ENCODE peak calls at places on chromosome 13, in ten cellular contexts. One of them, this sample, is unnamed.

GRCh38 chr13:21971662-21972635 is 301.1 kb downstream of the FGF9 start:
- DNase-seq in NCI-H187: no peak
- DNase-seq in cardiac muscle cell: no peak
- DNase-seq in fibroblast of lung: peak
- DNase-seq in MCF 10A: no peak
- DNase-seq in M059J: no peak
- DNase-seq in NCI-H1417: no peak
- DNase-seq in stimulated activated naive B cell treated with anti-CD40 and anti-IgM and Interleukin-4, amounts not matched to agents 10 μg/mL and 1 μg/mL and 100 μg/mL, for 72 hours: no peak
- DNase-seq in posterior cingulate gyrus: no peak
- DNase-seq in glutamatergic neuron: no peak
- DNase-seq in this sample: peak

GRCh38 chr13:32086791-32087441 is 55.3 kb downstream of the FRY start:
- DNase-seq in NCI-H187: no peak
- DNase-seq in cardiac muscle cell: no peak
- DNase-seq in fibroblast of lung: no peak
- DNase-seq in MCF 10A: no peak
- DNase-seq in M059J: no peak
- DNase-seq in NCI-H1417: peak
- DNase-seq in stimulated activated naive B cell treated with anti-CD40 and anti-IgM and Interleukin-4, amounts not matched to agents 10 μg/mL and 1 μg/mL and 100 μg/mL, for 72 hours: no peak
- DNase-seq in posterior cingulate gyrus: no peak
- DNase-seq in glutamatergic neuron: no peak
- DNase-seq in this sample: no peak

GRCh38 chr13:48222358-48223015 is 10.5 kb upstream of the ITM2B start:
- DNase-seq in NCI-H187: no peak
- DNase-seq in cardiac muscle cell: no peak
- DNase-seq in fibroblast of lung: peak
- DNase-seq in MCF 10A: peak
- DNase-seq in M059J: peak
- DNase-seq in NCI-H1417: no peak
- DNase-seq in stimulated activated naive B cell treated with anti-CD40 and anti-IgM and Interleukin-4, amounts not matched to agents 10 μg/mL and 1 μg/mL and 100 μg/mL, for 72 hours: no peak
- DNase-seq in posterior cingulate gyrus: no peak
- DNase-seq in glutamatergic neuron: no peak
- DNase-seq in this sample: no peak

GRCh38 chr13:86155756-86156155 is 356.5 kb upstream of the SLITRK6 start:
- DNase-seq in NCI-H187: no peak
- DNase-seq in cardiac muscle cell: no peak
- DNase-seq in fibroblast of lung: no peak
- DNase-seq in MCF 10A: no peak
- DNase-seq in M059J: no peak
- DNase-seq in NCI-H1417: no peak
- DNase-seq in stimulated activated naive B cell treated with anti-CD40 and anti-IgM and Interleukin-4, amounts not matched to agents 10 μg/mL and 1 μg/mL and 100 μg/mL, for 72 hours: no peak
- DNase-seq in posterior cingulate gyrus: no peak
- DNase-seq in glutamatergic neuron: no peak
- DNase-seq in this sample: no peak

GRCh38 chr13:112450567-112451240 is 74.5 kb downstream of the SPACA7 start:
- DNase-seq in NCI-H187: no peak
- DNase-seq in cardiac muscle cell: no peak
- DNase-seq in fibroblast of lung: no peak
- DNase-seq in MCF 10A: no peak
- DNase-seq in M059J: no peak
- DNase-seq in NCI-H1417: peak
- DNase-seq in stimulated activated naive B cell treated with anti-CD40 and anti-IgM and Interleukin-4, amounts not matched to agents 10 μg/mL and 1 μg/mL and 100 μg/mL, for 72 hours: no peak
- DNase-seq in posterior cingulate gyrus: no peak
- DNase-seq in glutamatergic neuron: no peak
- DNase-seq in this sample: no peak

GRCh38 chr13:38941353-38941945 is 49.2 kb downstream of the STOML3 start:
- DNase-seq in NCI-H187: no peak
- DNase-seq in cardiac muscle cell: no peak
- DNase-seq in fibroblast of lung: peak
- DNase-seq in MCF 10A: peak
- DNase-seq in M059J: peak
- DNase-seq in NCI-H1417: no peak
- DNase-seq in stimulated activated naive B cell treated with anti-CD40 and anti-IgM and Interleukin-4, amounts not matched to agents 10 μg/mL and 1 μg/mL and 100 μg/mL, for 72 hours: no peak
- DNase-seq in posterior cingulate gyrus: no peak
- DNase-seq in glutamatergic neuron: no peak
- DNase-seq in this sample: peak

GRCh38 chr13:49300716-49301589 is 53.2 kb downstream of the CDADC1 start:
- DNase-seq in NCI-H187: no peak
- DNase-seq in cardiac muscle cell: peak
- DNase-seq in fibroblast of lung: peak
- DNase-seq in MCF 10A: peak
- DNase-seq in M059J: peak
- DNase-seq in NCI-H1417: peak
- DNase-seq in stimulated activated naive B cell treated with anti-CD40 and anti-IgM and Interleukin-4, amounts not matched to agents 10 μg/mL and 1 μg/mL and 100 μg/mL, for 72 hours: peak
- DNase-seq in posterior cingulate gyrus: peak
- DNase-seq in glutamatergic neuron: no peak
- DNase-seq in this sample: no peak

GRCh38 chr13:26202365-26202972 is 19.6 kb downstream of the RNF6 start:
- DNase-seq in NCI-H187: no peak
- DNase-seq in cardiac muscle cell: no peak
- DNase-seq in fibroblast of lung: no peak
- DNase-seq in MCF 10A: no peak
- DNase-seq in M059J: peak
- DNase-seq in NCI-H1417: no peak
- DNase-seq in stimulated activated naive B cell treated with anti-CD40 and anti-IgM and Interleukin-4, amounts not matched to agents 10 μg/mL and 1 μg/mL and 100 μg/mL, for 72 hours: no peak
- DNase-seq in posterior cingulate gyrus: no peak
- DNase-seq in glutamatergic neuron: no peak
- DNase-seq in this sample: no peak

GRCh38 chr13:31859546-31859945 is 120.2 kb downstream of the RXFP2 start:
- DNase-seq in NCI-H187: no peak
- DNase-seq in cardiac muscle cell: no peak
- DNase-seq in fibroblast of lung: no peak
- DNase-seq in MCF 10A: no peak
- DNase-seq in M059J: no peak
- DNase-seq in NCI-H1417: no peak
- DNase-seq in stimulated activated naive B cell treated with anti-CD40 and anti-IgM and Interleukin-4, amounts not matched to agents 10 μg/mL and 1 μg/mL and 100 μg/mL, for 72 hours: no peak
- DNase-seq in posterior cingulate gyrus: no peak
- DNase-seq in glutamatergic neuron: peak
- DNase-seq in this sample: no peak

GRCh38 chr13:49561064-49561410 is 24.3 kb downstream of the RCBTB1 start:
- DNase-seq in NCI-H187: no peak
- DNase-seq in cardiac muscle cell: peak
- DNase-seq in fibroblast of lung: no peak
- DNase-seq in MCF 10A: no peak
- DNase-seq in M059J: no peak
- DNase-seq in NCI-H1417: no peak
- DNase-seq in stimulated activated naive B cell treated with anti-CD40 and anti-IgM and Interleukin-4, amounts not matched to agents 10 μg/mL and 1 μg/mL and 100 μg/mL, for 72 hours: no peak
- DNase-seq in posterior cingulate gyrus: no peak
- DNase-seq in glutamatergic neuron: no peak
- DNase-seq in this sample: no peak

GRCh38 chr13:36630181-36630806 is 43.5 kb upstream of the SERTM1 start:
- DNase-seq in NCI-H187: no peak
- DNase-seq in cardiac muscle cell: no peak
- DNase-seq in fibroblast of lung: no peak
- DNase-seq in MCF 10A: no peak
- DNase-seq in M059J: no peak
- DNase-seq in NCI-H1417: no peak
- DNase-seq in stimulated activated naive B cell treated with anti-CD40 and anti-IgM and Interleukin-4, amounts not matched to agents 10 μg/mL and 1 μg/mL and 100 μg/mL, for 72 hours: no peak
- DNase-seq in posterior cingulate gyrus: no peak
- DNase-seq in glutamatergic neuron: no peak
- DNase-seq in this sample: no peak

GRCh38 chr13:86567119-86567518 is 767.9 kb upstream of the SLITRK6 start:
- DNase-seq in NCI-H187: no peak
- DNase-seq in cardiac muscle cell: peak
- DNase-seq in fibroblast of lung: no peak
- DNase-seq in MCF 10A: no peak
- DNase-seq in M059J: peak
- DNase-seq in NCI-H1417: no peak
- DNase-seq in stimulated activated naive B cell treated with anti-CD40 and anti-IgM and Interleukin-4, amounts not matched to agents 10 μg/mL and 1 μg/mL and 100 μg/mL, for 72 hours: no peak
- DNase-seq in posterior cingulate gyrus: no peak
- DNase-seq in glutamatergic neuron: no peak
- DNase-seq in this sample: no peak

GRCh38 chr13:27428160-27428559 is 3.7 kb downstream of the GTF3A start:
- DNase-seq in NCI-H187: no peak
- DNase-seq in cardiac muscle cell: no peak
- DNase-seq in fibroblast of lung: no peak
- DNase-seq in MCF 10A: no peak
- DNase-seq in M059J: no peak
- DNase-seq in NCI-H1417: no peak
- DNase-seq in stimulated activated naive B cell treated with anti-CD40 and anti-IgM and Interleukin-4, amounts not matched to agents 10 μg/mL and 1 μg/mL and 100 μg/mL, for 72 hours: no peak
- DNase-seq in posterior cingulate gyrus: no peak
- DNase-seq in glutamatergic neuron: no peak
- DNase-seq in this sample: no peak

GRCh38 chr13:24540236-24541126 is 27.9 kb upstream of the PARP4 start:
- DNase-seq in NCI-H187: no peak
- DNase-seq in cardiac muscle cell: peak
- DNase-seq in fibroblast of lung: no peak
- DNase-seq in MCF 10A: no peak
- DNase-seq in M059J: peak
- DNase-seq in NCI-H1417: no peak
- DNase-seq in stimulated activated naive B cell treated with anti-CD40 and anti-IgM and Interleukin-4, amounts not matched to agents 10 μg/mL and 1 μg/mL and 100 μg/mL, for 72 hours: no peak
- DNase-seq in posterior cingulate gyrus: no peak
- DNase-seq in glutamatergic neuron: peak
- DNase-seq in this sample: no peak

GRCh38 chr13:64912141-64912540 is 2318.0 kb downstream of the PCDH9 start:
- DNase-seq in NCI-H187: no peak
- DNase-seq in cardiac muscle cell: no peak
- DNase-seq in fibroblast of lung: peak
- DNase-seq in MCF 10A: peak
- DNase-seq in M059J: peak
- DNase-seq in NCI-H1417: no peak
- DNase-seq in stimulated activated naive B cell treated with anti-CD40 and anti-IgM and Interleukin-4, amounts not matched to agents 10 μg/mL and 1 μg/mL and 100 μg/mL, for 72 hours: no peak
- DNase-seq in posterior cingulate gyrus: no peak
- DNase-seq in glutamatergic neuron: no peak
- DNase-seq in this sample: peak

GRCh38 chr13:48555441-48555840 is 22.6 kb upstream of the RCBTB2 start:
- DNase-seq in NCI-H187: no peak
- DNase-seq in cardiac muscle cell: no peak
- DNase-seq in fibroblast of lung: no peak
- DNase-seq in MCF 10A: no peak
- DNase-seq in M059J: no peak
- DNase-seq in NCI-H1417: no peak
- DNase-seq in stimulated activated naive B cell treated with anti-CD40 and anti-IgM and Interleukin-4, amounts not matched to agents 10 μg/mL and 1 μg/mL and 100 μg/mL, for 72 hours: no peak
- DNase-seq in posterior cingulate gyrus: no peak
- DNase-seq in glutamatergic neuron: no peak
- DNase-seq in this sample: no peak

GRCh38 chr13:103772576-103772975 is 706.4 kb upstream of the SLC10A2 start:
- DNase-seq in NCI-H187: no peak
- DNase-seq in cardiac muscle cell: no peak
- DNase-seq in fibroblast of lung: no peak
- DNase-seq in MCF 10A: no peak
- DNase-seq in M059J: peak
- DNase-seq in NCI-H1417: no peak
- DNase-seq in stimulated activated naive B cell treated with anti-CD40 and anti-IgM and Interleukin-4, amounts not matched to agents 10 μg/mL and 1 μg/mL and 100 μg/mL, for 72 hours: no peak
- DNase-seq in posterior cingulate gyrus: no peak
- DNase-seq in glutamatergic neuron: no peak
- DNase-seq in this sample: no peak

GRCh38 chr13:114027826-114028225 is 54.0 kb upstream of the C13orf46 start:
- DNase-seq in NCI-H187: no peak
- DNase-seq in cardiac muscle cell: no peak
- DNase-seq in fibroblast of lung: no peak
- DNase-seq in MCF 10A: no peak
- DNase-seq in M059J: no peak
- DNase-seq in NCI-H1417: no peak
- DNase-seq in stimulated activated naive B cell treated with anti-CD40 and anti-IgM and Interleukin-4, amounts not matched to agents 10 μg/mL and 1 μg/mL and 100 μg/mL, for 72 hours: no peak
- DNase-seq in posterior cingulate gyrus: no peak
- DNase-seq in glutamatergic neuron: no peak
- DNase-seq in this sample: no peak

GRCh38 chr13:113152894-113153809 is 5.3 kb upstream of the PROZ start:
- DNase-seq in NCI-H187: no peak
- DNase-seq in cardiac muscle cell: peak
- DNase-seq in fibroblast of lung: no peak
- DNase-seq in MCF 10A: no peak
- DNase-seq in M059J: no peak
- DNase-seq in NCI-H1417: peak
- DNase-seq in stimulated activated naive B cell treated with anti-CD40 and anti-IgM and Interleukin-4, amounts not matched to agents 10 μg/mL and 1 μg/mL and 100 μg/mL, for 72 hours: no peak
- DNase-seq in posterior cingulate gyrus: no peak
- DNase-seq in glutamatergic neuron: peak
- DNase-seq in this sample: no peak

GRCh38 chr13:114119196-114119595 is 13.2 kb downstream of the RASA3 start:
- DNase-seq in NCI-H187: no peak
- DNase-seq in cardiac muscle cell: peak
- DNase-seq in fibroblast of lung: peak
- DNase-seq in MCF 10A: peak
- DNase-seq in M059J: peak
- DNase-seq in NCI-H1417: no peak
- DNase-seq in stimulated activated naive B cell treated with anti-CD40 and anti-IgM and Interleukin-4, amounts not matched to agents 10 μg/mL and 1 μg/mL and 100 μg/mL, for 72 hours: no peak
- DNase-seq in posterior cingulate gyrus: no peak
- DNase-seq in glutamatergic neuron: peak
- DNase-seq in this sample: peak

GRCh38 chr13:26022538-26023292 is 29.1 kb downstream of the SHISA2 start:
- DNase-seq in NCI-H187: peak
- DNase-seq in cardiac muscle cell: peak
- DNase-seq in fibroblast of lung: peak
- DNase-seq in MCF 10A: peak
- DNase-seq in M059J: peak
- DNase-seq in NCI-H1417: peak
- DNase-seq in stimulated activated naive B cell treated with anti-CD40 and anti-IgM and Interleukin-4, amounts not matched to agents 10 μg/mL and 1 μg/mL and 100 μg/mL, for 72 hours: no peak
- DNase-seq in posterior cingulate gyrus: no peak
- DNase-seq in glutamatergic neuron: peak
- DNase-seq in this sample: peak

GRCh38 chr13:36352350-36352749 is 6.2 kb upstream of the SPART start:
- DNase-seq in NCI-H187: no peak
- DNase-seq in cardiac muscle cell: no peak
- DNase-seq in fibroblast of lung: no peak
- DNase-seq in MCF 10A: no peak
- DNase-seq in M059J: peak
- DNase-seq in NCI-H1417: no peak
- DNase-seq in stimulated activated naive B cell treated with anti-CD40 and anti-IgM and Interleukin-4, amounts not matched to agents 10 μg/mL and 1 μg/mL and 100 μg/mL, for 72 hours: no peak
- DNase-seq in posterior cingulate gyrus: no peak
- DNase-seq in glutamatergic neuron: no peak
- DNase-seq in this sample: no peak

GRCh38 chr13:106535552-106536243 is at the start of gene EFNB2:
- DNase-seq in NCI-H187: peak
- DNase-seq in cardiac muscle cell: peak
- DNase-seq in fibroblast of lung: peak
- DNase-seq in MCF 10A: peak
- DNase-seq in M059J: peak
- DNase-seq in NCI-H1417: peak
- DNase-seq in stimulated activated naive B cell treated with anti-CD40 and anti-IgM and Interleukin-4, amounts not matched to agents 10 μg/mL and 1 μg/mL and 100 μg/mL, for 72 hours: peak
- DNase-seq in posterior cingulate gyrus: peak
- DNase-seq in glutamatergic neuron: peak
- DNase-seq in this sample: peak

GRCh38 chr13:50125306-50125555 is 110.0 kb downstream of the KCNRG start:
- DNase-seq in NCI-H187: no peak
- DNase-seq in cardiac muscle cell: no peak
- DNase-seq in fibroblast of lung: no peak
- DNase-seq in MCF 10A: no peak
- DNase-seq in M059J: no peak
- DNase-seq in NCI-H1417: no peak
- DNase-seq in stimulated activated naive B cell treated with anti-CD40 and anti-IgM and Interleukin-4, amounts not matched to agents 10 μg/mL and 1 μg/mL and 100 μg/mL, for 72 hours: peak
- DNase-seq in posterior cingulate gyrus: no peak
- DNase-seq in glutamatergic neuron: peak
- DNase-seq in this sample: no peak

GRCh38 chr13:31929031-31929770 is 102.4 kb upstream of the FRY start:
- DNase-seq in NCI-H187: no peak
- DNase-seq in cardiac muscle cell: no peak
- DNase-seq in fibroblast of lung: no peak
- DNase-seq in MCF 10A: no peak
- DNase-seq in M059J: no peak
- DNase-seq in NCI-H1417: no peak
- DNase-seq in stimulated activated naive B cell treated with anti-CD40 and anti-IgM and Interleukin-4, amounts not matched to agents 10 μg/mL and 1 μg/mL and 100 μg/mL, for 72 hours: no peak
- DNase-seq in posterior cingulate gyrus: no peak
- DNase-seq in glutamatergic neuron: no peak
- DNase-seq in this sample: no peak

GRCh38 chr13:99605417-99606321 is 104.4 kb downstream of the TM9SF2 start:
- DNase-seq in NCI-H187: peak
- DNase-seq in cardiac muscle cell: peak
- DNase-seq in fibroblast of lung: no peak
- DNase-seq in MCF 10A: peak
- DNase-seq in M059J: peak
- DNase-seq in NCI-H1417: peak
- DNase-seq in stimulated activated naive B cell treated with anti-CD40 and anti-IgM and Interleukin-4, amounts not matched to agents 10 μg/mL and 1 μg/mL and 100 μg/mL, for 72 hours: peak
- DNase-seq in posterior cingulate gyrus: no peak
- DNase-seq in glutamatergic neuron: peak
- DNase-seq in this sample: no peak

GRCh38 chr13:60273971-60274370 is 110.2 kb upstream of the DIAPH3 start:
- DNase-seq in NCI-H187: no peak
- DNase-seq in cardiac muscle cell: no peak
- DNase-seq in fibroblast of lung: no peak
- DNase-seq in MCF 10A: peak
- DNase-seq in M059J: no peak
- DNase-seq in NCI-H1417: no peak
- DNase-seq in stimulated activated naive B cell treated with anti-CD40 and anti-IgM and Interleukin-4, amounts not matched to agents 10 μg/mL and 1 μg/mL and 100 μg/mL, for 72 hours: no peak
- DNase-seq in posterior cingulate gyrus: no peak
- DNase-seq in glutamatergic neuron: no peak
- DNase-seq in this sample: no peak

GRCh38 chr13:113196970-113197737 is 11.3 kb downstream of the PCID2 start:
- DNase-seq in NCI-H187: no peak
- DNase-seq in cardiac muscle cell: no peak
- DNase-seq in fibroblast of lung: no peak
- DNase-seq in MCF 10A: no peak
- DNase-seq in M059J: no peak
- DNase-seq in NCI-H1417: no peak
- DNase-seq in stimulated activated naive B cell treated with anti-CD40 and anti-IgM and Interleukin-4, amounts not matched to agents 10 μg/mL and 1 μg/mL and 100 μg/mL, for 72 hours: no peak
- DNase-seq in posterior cingulate gyrus: no peak
- DNase-seq in glutamatergic neuron: no peak
- DNase-seq in this sample: no peak